ENCODE peak calls at places on chromosomes 11 and 22, in five cellular contexts. T is endodermal cell, Y is mesenchymal stem cell, L is thoracic aorta, I is prostate gland. V is an unnamed sample. For H3K4me1, the result is how much of the 10 kb centered on the place peaks cover.

GRCh38 chr22:46934746-46935491 is 172.5 kb downstream of the TBC1D22A start:
- DNase-seq in T (peak), Y (peak), L (no peak), I (no peak), V (no peak)

GRCh38 chr11:10990637-10991036 is 132.8 kb upstream of the ZBED5 start:
- DNase-seq in T (no peak), Y (no peak), L (no peak), I (no peak), V (no peak)

GRCh38 chr11:36899796-36900195 is 301.8 kb upstream of the RAG2 start:
- DNase-seq in T (no peak), Y (no peak), L (no peak), I (no peak), V (peak)

GRCh38 chr11:32385998-32386397 is 49.3 kb downstream of the WT1 start:
- DNase-seq in T (peak), Y (peak), L (no peak), I (no peak), V (peak)

GRCh38 chr22:43921361-43921760 is 2.2 kb upstream of the PNPLA3 start:
- DNase-seq in T (no peak), Y (peak), L (no peak), I (no peak), V (no peak)

GRCh38 chr11:15886866-15887265 is 469.5 kb downstream of the SOX6 start:
- DNase-seq in T (no peak), Y (peak), L (no peak), I (no peak), V (no peak)

GRCh38 chr11:104925850-104926249 is 27.6 kb upstream of the CASP12 start:
- DNase-seq in T (no peak), Y (no peak), L (no peak), I (no peak), V (no peak)

GRCh38 chr11:126719740-126720139 is 280.8 kb downstream of the KIRREL3 start:
- DNase-seq in T (no peak), Y (no peak), L (no peak), I (no peak), V (no peak)

GRCh38 chr22:36439481-36440271 is 41.8 kb downstream of the TXN2 start:
- DNase-seq in T (peak), Y (peak), L (no peak), I (no peak), V (no peak)

GRCh38 chr22:37101311-37102063 is 8.0 kb downstream of the TMPRSS6 start:
- DNase-seq in T (no peak), Y (no peak), L (no peak), I (no peak), V (no peak)

GRCh38 chr11:46332568-46333128 is 14.6 kb upstream of the DGKZ start:
- DNase-seq in T (peak), Y (no peak), L (no peak), I (no peak), V (peak)

GRCh38 chr11:2991477-2992233 is 474 bp downstream of the NAP1L4 start:
- DNase-seq in T (no peak), Y (peak), L (no peak), I (peak), V (no peak)

GRCh38 chr22:42177891-42178336 is 47.3 kb upstream of the CYP2D6 start:
- DNase-seq in T (peak), Y (no peak), L (no peak), I (no peak), V (no peak)
- H3K4me1 ChIP-seq in T (under half), Y (under half), L (under half), I (under half), V (under half)

DNA sequence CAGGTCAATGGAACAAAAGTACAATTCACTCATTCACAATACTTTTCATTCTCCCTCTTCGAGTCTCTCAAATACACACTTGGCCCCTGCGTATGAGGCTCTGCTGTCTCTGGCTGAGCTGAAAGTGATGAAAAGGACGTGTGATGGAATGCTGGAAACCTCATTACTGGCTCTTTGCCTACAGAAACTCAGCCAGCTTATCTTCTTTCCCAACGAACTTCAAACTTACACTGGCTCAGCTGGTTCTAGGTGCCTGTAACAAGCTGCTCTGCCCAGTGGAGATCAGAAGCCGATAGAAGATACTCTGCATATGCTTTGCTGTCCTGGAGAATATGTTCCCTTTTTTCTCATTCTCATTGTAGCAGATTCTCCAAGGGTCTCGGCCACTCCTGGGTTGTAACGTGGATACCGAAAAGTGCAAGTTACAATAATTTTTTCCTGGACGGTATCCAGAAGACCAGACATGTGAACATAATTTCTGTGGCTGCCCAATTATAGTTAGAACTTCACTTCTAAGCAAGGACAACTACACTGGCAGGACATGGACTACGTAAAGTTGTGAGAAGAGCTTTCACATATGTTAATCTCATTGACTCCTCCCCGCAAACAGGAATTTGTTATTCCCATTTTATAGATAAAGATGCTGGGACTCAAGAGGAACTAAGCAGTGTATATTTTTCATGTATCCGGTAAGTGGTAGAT is 405.4 kb upstream of the CCDC90B start:
- DNase-seq in T (no peak), Y (no peak), L (no peak), I (peak), V (no peak)
- H3K4me1 ChIP-seq in T (under half), Y (under half), L (under half), I (under half), V (under half)

GRCh38 chr11:128696930-128697329 is 3.1 kb downstream of the FLI1 start:
- DNase-seq in T (no peak), Y (no peak), L (no peak), I (no peak), V (no peak)
- H3K4me1 ChIP-seq in T (under half), Y (under half), L (under half), I (under half), V (under half)

GRCh38 chr11:12811861-12812260 is 137.6 kb downstream of the TEAD1 start:
- DNase-seq in T (no peak), Y (no peak), L (no peak), I (no peak), V (no peak)

GRCh38 chr11:12810497-12810896 is 136.3 kb downstream of the TEAD1 start:
- DNase-seq in T (peak), Y (peak), L (no peak), I (no peak), V (no peak)

GRCh38 chr11:12813371-12814225 is 139.4 kb downstream of the TEAD1 start:
- DNase-seq in T (no peak), Y (peak), L (no peak), I (no peak), V (no peak)

GRCh38 chr11:12815150-12815523 is 140.9 kb downstream of the TEAD1 start:
- DNase-seq in T (no peak), Y (no peak), L (no peak), I (no peak), V (no peak)

DNA sequence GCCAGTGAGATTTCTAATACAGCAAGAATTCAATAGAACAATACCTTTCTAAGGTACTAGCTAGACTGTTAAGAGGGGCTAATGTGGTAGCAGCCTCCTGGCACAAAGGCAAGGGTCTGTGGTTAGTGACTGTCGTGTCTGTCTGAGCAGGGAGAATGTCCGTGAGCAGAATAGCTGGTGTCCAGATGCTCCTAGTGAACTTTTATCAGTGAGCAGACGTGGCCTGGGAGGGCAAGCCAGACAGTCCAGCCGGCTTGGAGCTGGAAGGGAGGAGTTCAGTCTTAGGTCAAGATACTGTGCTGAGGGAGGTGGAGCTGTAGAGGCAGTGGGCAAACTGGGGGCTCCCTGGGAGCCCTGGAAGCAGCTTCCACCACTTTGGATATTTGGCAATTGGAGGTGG is 138.6 kb downstream of the TEAD1 start:
- DNase-seq in T (no peak), Y (no peak), L (no peak), I (no peak), V (no peak)
- H3K4me1 ChIP-seq in T (under half), Y (under half), L (under half), I (under half), V (under half)

GRCh38 chr11:63667993-63668392 is 3.2 kb downstream of the ATL3 start:
- DNase-seq in T (peak), Y (peak), L (no peak), I (no peak), V (no peak)
- H3K4me1 ChIP-seq in T (under half), Y (under half), L (half or more), I (under half), V (under half)

V was measured in neural progenitor cell.